ENCODE peak calls at places on chromosomes 11 and 22, in seven cellular contexts. One of them, this sample, is unnamed.

GRCh38 chr11:101582242-101583052 is 1.4 kb downstream of the TRPC6 start:
- DNase-seq in mammary epithelial cell: peak
- DNase-seq in fibroblast of lung: no peak
- DNase-seq in endothelial cell of umbilical vein: no peak
- DNase-seq in PC-3: no peak
- DNase-seq in neural progenitor cell: peak
- DNase-seq in GM23248: peak
- DNase-seq in this sample: no peak

GRCh38 chr11:5865826-5866225 is 8.3 kb upstream of the OR52E8 start:
- DNase-seq in endothelial cell of umbilical vein: no peak
- DNase-seq in mammary epithelial cell: peak
- DNase-seq in GM23248: no peak
- DNase-seq in fibroblast of lung: no peak
- DNase-seq in neural progenitor cell: no peak
- DNase-seq in PC-3: no peak
- DNase-seq in this sample: no peak

GRCh38 chr11:33916736-33917135 is 24.9 kb upstream of the LMO2 start:
- DNase-seq in fibroblast of lung: no peak
- DNase-seq in GM23248: no peak
- DNase-seq in mammary epithelial cell: no peak
- DNase-seq in PC-3: no peak
- DNase-seq in neural progenitor cell: no peak
- DNase-seq in endothelial cell of umbilical vein: no peak
- DNase-seq in this sample: no peak

GRCh38 chr11:6433998-6434650 is 6.7 kb downstream of the HPX start:
- DNase-seq in neural progenitor cell: no peak
- DNase-seq in mammary epithelial cell: no peak
- DNase-seq in endothelial cell of umbilical vein: no peak
- DNase-seq in fibroblast of lung: no peak
- DNase-seq in GM23248: no peak
- DNase-seq in PC-3: no peak
- DNase-seq in this sample: no peak

GRCh38 chr22:33210129-33210784 is 152.1 kb upstream of the SYN3 start:
- DNase-seq in fibroblast of lung: peak
- DNase-seq in neural progenitor cell: peak
- DNase-seq in GM23248: peak
- DNase-seq in mammary epithelial cell: peak
- DNase-seq in endothelial cell of umbilical vein: peak
- DNase-seq in PC-3: peak
- DNase-seq in this sample: peak

GRCh38 chr22:45531944-45532631 is 29.4 kb downstream of the FBLN1 start:
- DNase-seq in PC-3: no peak
- DNase-seq in GM23248: no peak
- DNase-seq in endothelial cell of umbilical vein: no peak
- DNase-seq in fibroblast of lung: no peak
- DNase-seq in neural progenitor cell: no peak
- DNase-seq in mammary epithelial cell: peak
- DNase-seq in this sample: no peak

GRCh38 chr22:44050766-44051747 is 27.0 kb downstream of the PARVB start:
- DNase-seq in neural progenitor cell: no peak
- DNase-seq in endothelial cell of umbilical vein: peak
- DNase-seq in GM23248: no peak
- DNase-seq in mammary epithelial cell: no peak
- DNase-seq in fibroblast of lung: no peak
- DNase-seq in PC-3: no peak
- DNase-seq in this sample: no peak

GRCh38 chr11:21986361-21986760 is 206.5 kb upstream of the ANO5 start:
- DNase-seq in PC-3: no peak
- DNase-seq in mammary epithelial cell: no peak
- DNase-seq in endothelial cell of umbilical vein: no peak
- DNase-seq in GM23248: no peak
- DNase-seq in fibroblast of lung: no peak
- DNase-seq in neural progenitor cell: no peak
- DNase-seq in this sample: no peak

GRCh38 chr11:6635082-6635932 is 16.1 kb upstream of the TPP1 start:
- DNase-seq in endothelial cell of umbilical vein: peak
- DNase-seq in fibroblast of lung: no peak
- DNase-seq in mammary epithelial cell: no peak
- DNase-seq in PC-3: no peak
- DNase-seq in neural progenitor cell: no peak
- DNase-seq in GM23248: peak
- DNase-seq in this sample: no peak

GRCh38 chr11:43944761-43945311 is 2.4 kb downstream of the C11orf96 start:
- DNase-seq in endothelial cell of umbilical vein: peak
- DNase-seq in fibroblast of lung: no peak
- DNase-seq in neural progenitor cell: peak
- DNase-seq in mammary epithelial cell: peak
- DNase-seq in PC-3: peak
- DNase-seq in GM23248: peak
- DNase-seq in this sample: no peak

GRCh38 chr22:41915035-41915782 is at the start of gene SHISA8:
- DNase-seq in mammary epithelial cell: peak
- DNase-seq in neural progenitor cell: peak
- DNase-seq in PC-3: peak
- DNase-seq in GM23248: peak
- DNase-seq in endothelial cell of umbilical vein: peak
- DNase-seq in fibroblast of lung: peak
- DNase-seq in this sample: no peak

GRCh38 chr11:133467686-133468085 is 64.6 kb downstream of the OPCML start:
- DNase-seq in endothelial cell of umbilical vein: no peak
- DNase-seq in fibroblast of lung: no peak
- DNase-seq in neural progenitor cell: no peak
- DNase-seq in PC-3: no peak
- DNase-seq in GM23248: no peak
- DNase-seq in mammary epithelial cell: no peak
- DNase-seq in this sample: no peak

GRCh38 chr22:46848227-46848626 is 85.8 kb downstream of the TBC1D22A start:
- DNase-seq in PC-3: peak
- DNase-seq in GM23248: peak
- DNase-seq in mammary epithelial cell: peak
- DNase-seq in endothelial cell of umbilical vein: no peak
- DNase-seq in fibroblast of lung: peak
- DNase-seq in neural progenitor cell: no peak
- DNase-seq in this sample: no peak

GRCh38 chr11:15276616-15277015 is 161.9 kb downstream of the INSC start:
- DNase-seq in GM23248: peak
- DNase-seq in endothelial cell of umbilical vein: no peak
- DNase-seq in PC-3: no peak
- DNase-seq in neural progenitor cell: peak
- DNase-seq in mammary epithelial cell: no peak
- DNase-seq in fibroblast of lung: no peak
- DNase-seq in this sample: no peak

GRCh38 chr11:44024977-44025376 is 22.8 kb upstream of the ACCSL start:
- DNase-seq in endothelial cell of umbilical vein: no peak
- DNase-seq in PC-3: no peak
- DNase-seq in GM23248: no peak
- DNase-seq in fibroblast of lung: no peak
- DNase-seq in mammary epithelial cell: no peak
- DNase-seq in neural progenitor cell: no peak
- DNase-seq in this sample: no peak

GRCh38 chr11:72824020-72824419 is 9.8 kb downstream of the ATG16L2 start:
- DNase-seq in GM23248: no peak
- DNase-seq in endothelial cell of umbilical vein: no peak
- DNase-seq in neural progenitor cell: no peak
- DNase-seq in fibroblast of lung: no peak
- DNase-seq in PC-3: no peak
- DNase-seq in mammary epithelial cell: no peak
- DNase-seq in this sample: no peak

GRCh38 chr11:67607507-67607906 is 771 bp downstream of the NDUFV1 start:
- DNase-seq in endothelial cell of umbilical vein: no peak
- DNase-seq in neural progenitor cell: no peak
- DNase-seq in mammary epithelial cell: no peak
- DNase-seq in GM23248: peak
- DNase-seq in PC-3: no peak
- DNase-seq in fibroblast of lung: no peak
- DNase-seq in this sample: no peak

GRCh38 chr11:67608486-67608885 is 1.8 kb downstream of the NDUFV1 start:
- DNase-seq in GM23248: no peak
- DNase-seq in fibroblast of lung: no peak
- DNase-seq in endothelial cell of umbilical vein: no peak
- DNase-seq in neural progenitor cell: no peak
- DNase-seq in mammary epithelial cell: no peak
- DNase-seq in PC-3: no peak
- DNase-seq in this sample: no peak

GRCh38 chr11:67611165-67611564 is 4.4 kb downstream of the NDUFV1 start:
- DNase-seq in GM23248: no peak
- DNase-seq in mammary epithelial cell: no peak
- DNase-seq in endothelial cell of umbilical vein: no peak
- DNase-seq in PC-3: no peak
- DNase-seq in neural progenitor cell: no peak
- DNase-seq in fibroblast of lung: no peak
- DNase-seq in this sample: no peak

GRCh38 chr11:67610302-67610868 is 3.6 kb downstream of the NDUFV1 start:
- DNase-seq in neural progenitor cell: no peak
- DNase-seq in fibroblast of lung: no peak
- DNase-seq in endothelial cell of umbilical vein: no peak
- DNase-seq in PC-3: no peak
- DNase-seq in mammary epithelial cell: no peak
- DNase-seq in GM23248: no peak
- DNase-seq in this sample: no peak

GRCh38 chr11:67609316-67609715 is 2.6 kb downstream of the NDUFV1 start:
- DNase-seq in fibroblast of lung: no peak
- DNase-seq in GM23248: no peak
- DNase-seq in PC-3: no peak
- DNase-seq in mammary epithelial cell: no peak
- DNase-seq in endothelial cell of umbilical vein: no peak
- DNase-seq in neural progenitor cell: no peak
- DNase-seq in this sample: no peak
- TF ChIP-seq EZH2 in fibroblast of lung: no peak
- TF ChIP-seq EZH2 in GM23248: no peak
- TF ChIP-seq EZH2 in PC-3: no peak
- TF ChIP-seq EZH2 in mammary epithelial cell: no peak
- TF ChIP-seq EZH2 in endothelial cell of umbilical vein: no peak
- TF ChIP-seq EZH2 in neural progenitor cell: no peak
- TF ChIP-seq EZH2 in this sample: no peak

DNA sequence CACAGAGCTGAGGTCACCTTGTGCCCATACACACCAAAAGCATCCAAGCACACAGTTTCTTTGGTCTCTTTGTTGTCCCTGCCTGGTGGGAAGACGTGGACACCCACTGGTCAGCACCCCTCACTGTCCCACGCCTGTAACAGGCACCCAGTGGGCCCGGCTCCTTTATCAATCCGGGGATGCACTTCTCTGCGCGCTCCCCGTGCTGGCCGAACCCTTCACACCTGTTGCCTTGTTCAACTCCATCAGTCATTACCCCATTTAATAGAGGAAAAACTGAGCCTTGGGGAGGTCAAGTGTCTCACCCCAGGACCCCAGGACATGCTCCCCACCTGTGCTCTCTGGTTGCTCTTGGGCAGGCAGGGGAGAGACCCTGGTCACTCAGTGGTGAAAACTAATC is 49.7 kb upstream of the FGF3 start:
- DNase-seq in fibroblast of lung: no peak
- DNase-seq in GM23248: no peak
- DNase-seq in neural progenitor cell: no peak
- DNase-seq in endothelial cell of umbilical vein: no peak
- DNase-seq in mammary epithelial cell: no peak
- DNase-seq in PC-3: no peak
- DNase-seq in this sample: no peak
- TF ChIP-seq EZH2 in fibroblast of lung: no peak
- TF ChIP-seq EZH2 in GM23248: no peak
- TF ChIP-seq EZH2 in neural progenitor cell: no peak
- TF ChIP-seq EZH2 in endothelial cell of umbilical vein: no peak
- TF ChIP-seq EZH2 in mammary epithelial cell: no peak
- TF ChIP-seq EZH2 in PC-3: no peak
- TF ChIP-seq EZH2 in this sample: no peak

GRCh38 chr11:68683086-68683951 is 1.0 kb upstream of the GAL start:
- DNase-seq in PC-3: no peak
- DNase-seq in GM23248: peak
- DNase-seq in neural progenitor cell: no peak
- DNase-seq in endothelial cell of umbilical vein: no peak
- DNase-seq in mammary epithelial cell: no peak
- DNase-seq in fibroblast of lung: no peak
- DNase-seq in this sample: no peak

GRCh38 chr11:68683952-68684384 is 376 bp upstream of the GAL start:
- DNase-seq in fibroblast of lung: no peak
- DNase-seq in endothelial cell of umbilical vein: no peak
- DNase-seq in PC-3: no peak
- DNase-seq in neural progenitor cell: no peak
- DNase-seq in GM23248: no peak
- DNase-seq in mammary epithelial cell: no peak
- DNase-seq in this sample: no peak

GRCh38 chr11:68685656-68686380 is 1.5 kb downstream of the GAL start:
- DNase-seq in GM23248: no peak
- DNase-seq in mammary epithelial cell: no peak
- DNase-seq in endothelial cell of umbilical vein: no peak
- DNase-seq in PC-3: no peak
- DNase-seq in neural progenitor cell: no peak
- DNase-seq in fibroblast of lung: no peak
- DNase-seq in this sample: no peak

GRCh38 chr11:68686486-68686885 is 2.1 kb downstream of the GAL start:
- DNase-seq in neural progenitor cell: no peak
- DNase-seq in GM23248: no peak
- DNase-seq in PC-3: no peak
- DNase-seq in fibroblast of lung: no peak
- DNase-seq in mammary epithelial cell: no peak
- DNase-seq in endothelial cell of umbilical vein: no peak
- DNase-seq in this sample: no peak

GRCh38 chr11:68684385-68685356 is at the start of gene GAL:
- DNase-seq in GM23248: peak
- DNase-seq in PC-3: peak
- DNase-seq in endothelial cell of umbilical vein: no peak
- DNase-seq in neural progenitor cell: peak
- DNase-seq in mammary epithelial cell: no peak
- DNase-seq in fibroblast of lung: no peak
- DNase-seq in this sample: no peak
- TF ChIP-seq EZH2 in GM23248: no peak
- TF ChIP-seq EZH2 in PC-3: peak
- TF ChIP-seq EZH2 in endothelial cell of umbilical vein: peak
- TF ChIP-seq EZH2 in neural progenitor cell: peak
- TF ChIP-seq EZH2 in mammary epithelial cell: no peak
- TF ChIP-seq EZH2 in fibroblast of lung: peak
- TF ChIP-seq EZH2 in this sample: no peak

DNA sequence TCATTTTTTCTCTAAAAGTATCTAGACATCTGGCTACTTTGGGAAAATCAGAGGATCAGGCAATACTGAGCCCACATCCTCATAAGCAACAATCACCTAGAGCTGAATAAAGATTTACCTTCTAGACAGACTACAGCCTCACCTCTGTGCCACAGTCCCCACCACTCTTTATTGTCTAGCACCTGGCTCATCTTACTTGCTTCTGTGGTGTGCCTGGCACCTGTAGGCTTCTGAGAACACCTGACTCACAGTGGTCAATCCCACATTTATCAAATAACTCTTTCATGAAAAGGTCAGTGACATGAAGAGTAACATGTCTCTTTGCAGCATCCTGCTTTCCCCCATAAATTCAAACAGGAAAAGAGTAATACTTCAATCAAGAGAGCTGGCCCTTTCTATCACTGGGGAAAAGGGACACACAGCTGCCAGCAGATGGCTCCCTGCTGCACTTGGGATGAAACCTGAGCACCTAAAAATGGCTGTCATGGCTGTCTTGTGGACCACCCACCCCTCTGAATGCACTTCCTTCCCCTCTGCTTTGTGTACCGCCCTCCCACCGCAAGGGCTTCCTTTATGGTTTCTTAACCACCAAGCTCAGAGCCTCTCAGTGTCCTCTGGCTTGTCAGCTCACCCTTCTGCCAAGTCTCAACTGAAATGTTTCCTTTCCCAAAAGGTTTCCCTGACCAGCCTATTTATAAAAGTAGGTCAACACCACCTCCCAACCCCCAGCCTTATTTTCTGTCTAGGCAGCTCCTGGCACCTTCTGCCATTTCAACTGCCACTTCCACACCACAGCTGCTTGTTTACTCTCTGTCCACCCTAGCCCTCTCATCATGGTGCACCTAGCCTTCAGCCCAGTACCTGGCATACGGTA is 9.3 kb downstream of the TFIP11 start:
- DNase-seq in fibroblast of lung: peak
- DNase-seq in endothelial cell of umbilical vein: peak
- DNase-seq in PC-3: peak
- DNase-seq in GM23248: peak
- DNase-seq in mammary epithelial cell: peak
- DNase-seq in neural progenitor cell: peak
- DNase-seq in this sample: no peak
- TF ChIP-seq EZH2 in fibroblast of lung: no peak
- TF ChIP-seq EZH2 in endothelial cell of umbilical vein: no peak
- TF ChIP-seq EZH2 in PC-3: no peak
- TF ChIP-seq EZH2 in GM23248: no peak
- TF ChIP-seq EZH2 in mammary epithelial cell: no peak
- TF ChIP-seq EZH2 in neural progenitor cell: no peak
- TF ChIP-seq EZH2 in this sample: no peak

This sample was measured in SK-N-MC.